ENCODE peak calls at places on chromosomes 6 and 20, in five cellular contexts. H, Y, K, S and B are unnamed samples.

GRCh38 chr20:23320317-23320716 is 30.3 kb upstream of the NXT1 start:
- DNase-seq in S (no peak), Y (no peak), H (no peak), K (peak; percentile 9), B (no peak)

GRCh38 chr6:31610891-31611425 is 4.1 kb upstream of the AIF1 start:
- DNase-seq in S (no peak), H (no peak), Y (no peak), K (no peak), B (no peak)

GRCh38 chr6:108914235-108915022 is 66.2 kb downstream of the ARMC2 start:
- DNase-seq in S (peak; percentile 18), Y (no peak), H (no peak), K (peak; percentile 37), B (no peak)

GRCh38 chr6:35736293-35736894 is 438 bp upstream of the ARMC12 start:
- DNase-seq in H (no peak), Y (peak; percentile 71), K (peak; percentile 82), S (peak; percentile 86), B (peak; percentile 89)

GRCh38 chr20:47466193-47466592 is 35.5 kb upstream of the NCOA3 start:
- DNase-seq in S (no peak), H (no peak), Y (no peak), K (no peak), B (no peak)

GRCh38 chr6:91509711-91510110 is 922.8 kb upstream of the MAP3K7 start:
- DNase-seq in H (no peak), S (no peak), K (no peak), Y (no peak), B (no peak)

GRCh38 chr6:84449220-84449619 is 221.8 kb upstream of the CEP162 start:
- DNase-seq in K (no peak), S (no peak), Y (no peak), H (no peak), B (no peak)

GRCh38 chr20:47071646-47072185 is 177.1 kb downstream of the EYA2 start:
- DNase-seq in K (no peak), Y (no peak), H (no peak), S (no peak), B (no peak)

GRCh38 chr6:68144667-68145066 is 490.4 kb upstream of the ADGRB3 start:
- DNase-seq in H (no peak), S (no peak), Y (no peak), K (no peak), B (no peak)

GRCh38 chr20:38623061-38623460 is 21.5 kb downstream of the ARHGAP40 start:
- DNase-seq in Y (no peak), H (no peak), S (no peak), K (no peak), B (no peak)

GRCh38 chr6:149484733-149485700 is at the start of gene ZC3H12D:
- DNase-seq in S (peak; percentile 65), K (peak; percentile 88), H (no peak), Y (no peak), B (peak; percentile 74)

GRCh38 chr6:100300221-100300736 is 164.4 kb downstream of the SIM1 start:
- DNase-seq in K (no peak), S (no peak), H (peak; percentile 90), Y (no peak), B (no peak)

GRCh38 chr20:19026121-19026878 is 186.1 kb upstream of the SLC24A3 start:
- DNase-seq in H (no peak), Y (no peak), K (peak; percentile 56), S (no peak), B (no peak)